ENCODE peak calls at places on chromosomes 7 and 10, in six cellular contexts. W, D, M, X, N and H are unnamed samples.

GRCh38 chr10:112052176-112052575 is 131.4 kb downstream of the GPAM start:
- DNase-seq in W (no peak), D (no peak), M (no peak), X (no peak), N (no peak), H (peak; percentile 4)

GRCh38 chr10:29987471-29987870 is 71.9 kb downstream of the JCAD start:
- DNase-seq in W (no peak), D (no peak), M (no peak), X (no peak), N (no peak), H (no peak)

GRCh38 chr7:20238754-20239324 is 21.7 kb upstream of the MACC1 start:
- DNase-seq in W (no peak), D (no peak), M (no peak), X (peak; percentile 55), N (peak; percentile 98), H (no peak)

GRCh38 chr10:20429742-20430141 is 467.4 kb downstream of the NEBL start:
- DNase-seq in W (no peak), D (no peak), M (no peak), X (no peak), N (no peak), H (no peak)

GRCh38 chr10:70381491-70382421 is 669 bp downstream of the LRRC20 start:
- DNase-seq in W (peak; percentile 59), D (peak; percentile 55), M (no peak), X (peak; percentile 72), N (no peak), H (peak; percentile 73)

GRCh38 chr10:12205082-12205481 is 9.1 kb downstream of the CDC123 start:
- DNase-seq in W (no peak), D (no peak), M (no peak), X (no peak), N (no peak), H (no peak)

GRCh38 chr10:121179006-121179405 is 327.8 kb downstream of the WDR11 start:
- DNase-seq in W (no peak), D (no peak), M (no peak), X (no peak), N (no peak), H (no peak)

GRCh38 chr7:148962823-148963582 is 65.3 kb downstream of the PDIA4 start:
- DNase-seq in W (peak; percentile 58), D (peak; percentile 87), M (peak; percentile 45), X (peak; percentile 67), N (peak; percentile 68), H (peak; percentile 79)

GRCh38 chr7:104845541-104845940 is 168.5 kb upstream of the KMT2E start:
- DNase-seq in W (no peak), D (no peak), M (no peak), X (no peak), N (no peak), H (no peak)

GRCh38 chr10:101774589-101775272 is 1.2 kb downstream of the FGF8 start:
- DNase-seq in W (no peak), D (no peak), M (no peak), X (no peak), N (no peak), H (no peak)

GRCh38 chr10:22655312-22655973 is 58.9 kb downstream of the PIP4K2A start:
- DNase-seq in W (peak; percentile 14), D (no peak), M (no peak), X (no peak), N (no peak), H (no peak)

GRCh38 chr7:103344453-103345149 is at the start of gene DNAJC2:
- DNase-seq in W (peak; percentile 91), D (peak; percentile 86), M (peak; percentile 87), X (peak; percentile 88), N (peak; percentile 69), H (peak; percentile 98)

GRCh38 chr10:68208424-68209042 is 23.4 kb downstream of the ATOH7 start:
- DNase-seq in W (peak; percentile 78), D (peak; percentile 82), M (peak; percentile 72), X (no peak), N (peak; percentile 20), H (peak; percentile 79)

GRCh38 chr10:15384154-15384553 is 13.1 kb upstream of the FAM171A1 start:
- DNase-seq in W (no peak), D (no peak), M (no peak), X (no peak), N (no peak), H (no peak)
- TF ChIP-seq MYC in W (no peak), D (no peak), M (no peak), X (no peak), N (no peak), H (no peak)

GRCh38 chr7:121397832-121398231 is 1.7 kb upstream of the FAM3C start:
- DNase-seq in W (peak; percentile 13), D (no peak), M (no peak), X (no peak), N (no peak), H (no peak)

GRCh38 chr7:121394709-121395140 is 1.4 kb downstream of the FAM3C start:
- DNase-seq in W (no peak), D (peak; percentile 53), M (peak; percentile 50), X (no peak), N (no peak), H (peak; percentile 15)

GRCh38 chr7:121397346-121397745 is 1.2 kb upstream of the FAM3C start:
- DNase-seq in W (no peak), D (no peak), M (no peak), X (no peak), N (no peak), H (no peak)

GRCh38 chr7:121395494-121395960 is 581 bp downstream of the FAM3C start:
- DNase-seq in W (peak; percentile 25), D (peak; percentile 36), M (peak; percentile 7), X (no peak), N (no peak), H (peak; percentile 68)

GRCh38 chr7:121395961-121396757 is at the start of gene FAM3C:
- DNase-seq in W (peak; percentile 75), D (peak; percentile 96), M (peak; percentile 81), X (peak; percentile 99), N (peak; percentile 53), H (peak; percentile 96)
- TF ChIP-seq POLR2A in W (peak; percentile 58), D (peak; percentile 51), M (peak; percentile 77), X (peak; percentile 97), N (peak; percentile 94), H (peak; percentile 67)

DNA sequence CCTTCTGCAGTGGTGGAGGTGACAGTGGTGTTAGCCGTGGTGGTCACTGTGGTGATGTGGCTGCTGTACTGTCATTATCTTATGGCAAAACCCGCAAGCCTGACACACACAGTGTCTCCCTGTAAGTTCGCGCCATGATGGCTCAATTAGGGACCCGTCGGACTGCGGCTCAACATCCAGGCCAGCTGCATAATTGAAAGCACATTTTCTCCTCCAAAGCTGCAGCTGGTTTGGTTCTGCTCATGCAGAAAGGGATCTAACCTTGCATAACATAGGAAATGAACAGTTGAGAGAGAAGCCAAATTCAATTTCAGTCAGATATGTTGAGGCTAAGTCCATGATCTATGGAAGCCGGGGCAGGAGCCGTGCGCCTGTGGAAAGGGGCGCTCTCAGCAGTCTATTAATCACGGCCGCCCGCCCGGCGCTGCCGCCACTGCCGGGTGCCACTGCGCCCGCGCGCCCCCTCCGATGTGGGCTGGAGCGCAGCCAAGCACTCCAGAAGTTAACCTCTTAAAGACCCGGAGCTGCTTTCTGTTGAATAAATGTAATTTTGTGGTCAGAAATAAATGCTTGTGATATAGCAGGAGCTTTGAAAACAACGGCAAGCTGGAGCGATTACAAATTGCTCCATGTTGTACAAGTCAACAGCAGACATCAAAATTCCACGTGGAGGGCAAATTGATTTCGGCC is 227.7 kb downstream of the CUX1 start:
- DNase-seq in W (no peak), D (no peak), M (no peak), X (no peak), N (no peak), H (peak; percentile 23)
- TF ChIP-seq MAX in W (no peak), D (no peak), M (no peak), X (no peak), N (no peak), H (no peak)

GRCh38 chr7:127850195-127850594 is 181.0 kb downstream of the LRRC4 start:
- DNase-seq in W (no peak), D (no peak), M (no peak), X (no peak), N (no peak), H (no peak)
- TF ChIP-seq MYC in W (no peak), D (no peak), M (no peak), X (no peak), N (no peak), H (no peak)

GRCh38 chr7:44096326-44096881 is 7.7 kb upstream of the AEBP1 start:
- DNase-seq in W (no peak), D (no peak), M (no peak), X (no peak), N (no peak), H (no peak)

GRCh38 chr7:44094796-44095592 is 9.2 kb upstream of the AEBP1 start:
- DNase-seq in W (no peak), D (no peak), M (no peak), X (no peak), N (no peak), H (no peak)

GRCh38 chr7:44095781-44096180 is 8.4 kb upstream of the AEBP1 start:
- DNase-seq in W (no peak), D (no peak), M (no peak), X (no peak), N (no peak), H (no peak)

GRCh38 chr7:44098092-44099068 is 5.8 kb upstream of the AEBP1 start:
- DNase-seq in W (no peak), D (no peak), M (no peak), X (no peak), N (no peak), H (no peak)

DNA sequence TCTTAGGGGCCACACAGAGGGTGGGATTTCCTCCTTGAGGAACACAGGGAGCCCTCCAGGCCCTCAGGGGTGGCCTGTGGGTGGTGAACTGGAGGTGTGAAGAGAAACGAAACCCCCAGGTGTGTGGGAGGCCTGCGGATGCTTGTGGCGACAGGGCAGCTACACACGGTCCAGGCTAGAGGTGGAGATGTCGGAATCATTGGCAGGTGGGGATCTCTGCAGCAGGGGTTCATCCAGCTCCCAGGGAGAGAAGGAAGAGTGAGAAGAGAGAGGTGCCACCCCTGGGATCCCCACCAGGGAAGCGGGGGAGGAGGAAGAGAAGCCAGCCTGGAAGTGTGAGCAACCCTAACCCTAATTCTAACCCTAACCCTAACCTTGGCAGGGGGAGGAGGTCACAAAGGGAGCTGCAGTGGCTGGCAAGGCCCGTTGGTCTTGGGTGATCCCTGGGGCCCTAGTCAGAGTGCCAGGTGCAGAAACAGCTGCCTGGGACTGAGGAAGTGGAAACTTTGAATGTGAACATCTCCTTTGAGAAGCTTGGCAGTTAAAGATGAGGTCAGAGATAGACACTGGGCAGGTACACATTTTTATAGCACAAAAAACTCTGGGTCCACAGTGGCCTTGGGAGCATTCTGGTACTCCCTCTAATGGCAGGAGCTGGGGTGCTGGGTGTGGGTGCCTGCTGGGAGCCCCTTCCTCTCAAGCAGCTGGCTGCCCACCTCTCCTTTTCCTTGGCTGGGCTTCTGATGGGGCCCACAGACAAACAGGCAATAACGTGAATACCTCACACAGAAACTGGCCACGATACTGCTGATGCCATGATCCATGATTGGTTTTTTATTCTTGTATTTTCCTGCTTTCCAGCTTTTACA is 6.8 kb upstream of the AEBP1 start:
- DNase-seq in W (no peak), D (no peak), M (no peak), X (no peak), N (peak; percentile 15), H (peak; percentile 89)
- TF ChIP-seq POLR2A in W (no peak), D (no peak), M (no peak), X (no peak), N (no peak), H (no peak)

GRCh38 chr7:23336799-23337283 is 37.7 kb downstream of the MALSU1 start:
- DNase-seq in W (no peak), D (no peak), M (peak; percentile 80), X (no peak), N (no peak), H (no peak)
- TF ChIP-seq MAX in W (no peak), D (no peak), M (no peak), X (no peak), N (no peak), H (no peak)

GRCh38 chr7:29926761-29927160 is 62.8 kb downstream of the SCRN1 start:
- DNase-seq in W (no peak), D (no peak), M (no peak), X (no peak), N (no peak), H (no peak)
- TF ChIP-seq MYC in W (no peak), D (no peak), M (no peak), X (no peak), N (no peak), H (no peak)